ENCODE peak calls at places on chromosomes 4 and X, in eight cellular contexts. Q, O, V, T, Y, C, G and U are unnamed samples. For H3K36me3, the result is how much of the 10 kb centered on the place peaks cover.

GRCh38 chrX:41779058-41779564 is 55.1 kb downstream of the GPR82 start:
- DNase-seq in Q (no peak), O (no peak), V (no peak), T (no peak), Y (no peak), C (no peak), G (no peak), U (no peak)

GRCh38 chr4:20687894-20688293 is 12.4 kb upstream of the PACRGL start:
- DNase-seq in Q (no peak), O (no peak), V (no peak), T (no peak), Y (no peak), C (no peak), G (no peak), U (no peak)

GRCh38 chr4:86043755-86044592 is 315.9 kb downstream of the MAPK10 start:
- DNase-seq in Q (no peak), O (no peak), V (no peak), T (no peak), Y (peak), C (peak), G (no peak), U (no peak)

GRCh38 chr4:184746532-184746870 is 12.6 kb upstream of the CENPU start:
- DNase-seq in Q (no peak), O (no peak), V (no peak), T (no peak), Y (peak), C (peak), G (no peak), U (peak)

GRCh38 chr4:142815834-142816233 is 30.3 kb downstream of the INPP4B start:
- DNase-seq in Q (no peak), O (no peak), V (no peak), T (no peak), Y (no peak), C (no peak), G (no peak), U (no peak)

GRCh38 chr4:896216-896615 is 35.9 kb downstream of the GAK start:
- DNase-seq in Q (no peak), O (no peak), V (no peak), T (no peak), Y (no peak), C (no peak), G (no peak), U (no peak)

GRCh38 chr4:70718811-70719604 is 2.8 kb upstream of the RUFY3 start:
- DNase-seq in Q (no peak), O (no peak), V (no peak), T (no peak), Y (no peak), C (no peak), G (no peak), U (no peak)

GRCh38 chr4:118931791-118932190 is 43.1 kb downstream of the SYNPO2 start:
- DNase-seq in Q (no peak), O (no peak), V (no peak), T (no peak), Y (no peak), C (no peak), G (no peak), U (no peak)

GRCh38 chrX:56782362-56782761 is 53.3 kb downstream of the NBDY start:
- DNase-seq in Q (no peak), O (no peak), V (no peak), T (no peak), Y (no peak), C (no peak), G (no peak), U (no peak)

GRCh38 chr4:184574861-184575260 is 74.4 kb downstream of the CASP3 start:
- DNase-seq in Q (no peak), O (no peak), V (no peak), T (no peak), Y (no peak), C (no peak), G (no peak), U (no peak)

GRCh38 chr4:128950796-128951195 is 141.3 kb downstream of the JADE1 start:
- DNase-seq in Q (no peak), O (no peak), V (no peak), T (no peak), Y (no peak), C (no peak), G (no peak), U (no peak)

GRCh38 chr4:173855015-173855414 is 325.0 kb upstream of the HAND2 start:
- DNase-seq in Q (no peak), O (no peak), V (no peak), T (no peak), Y (no peak), C (no peak), G (no peak), U (no peak)

GRCh38 chrX:49308604-49309269 is 5.3 kb downstream of the GAGE10 start:
- DNase-seq in Q (no peak), O (no peak), V (no peak), T (no peak), Y (peak), C (no peak), G (no peak), U (no peak)

GRCh38 chrX:141879616-141880015 is 24.1 kb upstream of the MAGEC1 start:
- DNase-seq in Q (no peak), O (no peak), V (no peak), T (no peak), Y (no peak), C (no peak), G (no peak), U (no peak)

GRCh38 chrX:47628980-47629379 is 750 bp downstream of the CFP start:
- DNase-seq in Q (no peak), O (no peak), V (no peak), T (no peak), Y (no peak), C (no peak), G (no peak), U (no peak)

GRCh38 chr4:117796677-117797076 is 237.6 kb upstream of the NDST3 start:
- DNase-seq in Q (no peak), O (no peak), V (no peak), T (no peak), Y (no peak), C (no peak), G (no peak), U (no peak)

GRCh38 chr4:151169223-151169622 is 69.8 kb downstream of the RPS3A start:
- DNase-seq in Q (peak), O (peak), V (peak), T (no peak), Y (peak), C (peak), G (no peak), U (peak)

GRCh38 chr4:968621-969394 is 4.6 kb downstream of the DGKQ start:
- DNase-seq in Q (no peak), O (no peak), V (no peak), T (no peak), Y (no peak), C (no peak), G (no peak), U (no peak)

GRCh38 chrX:153401133-153401764 is at the start of gene PNMA6E:
- DNase-seq in Q (no peak), O (no peak), V (no peak), T (no peak), Y (no peak), C (no peak), G (no peak), U (no peak)

GRCh38 chr4:151960449-151961246 is 199.8 kb upstream of the GATB start:
- DNase-seq in Q (no peak), O (no peak), V (no peak), T (no peak), Y (peak), C (no peak), G (no peak), U (no peak)

GRCh38 chr4:183658362-183659028 is 490 bp downstream of the RWDD4 start:
- DNase-seq in Q (no peak), O (peak), V (peak), T (peak), Y (peak), C (no peak), G (peak), U (no peak)

GRCh38 chr4:65865489-65865888 is 195.2 kb upstream of the EPHA5 start:
- DNase-seq in Q (no peak), O (no peak), V (no peak), T (no peak), Y (peak), C (no peak), G (no peak), U (no peak)

GRCh38 chr4:74451214-74451661 is 6.3 kb downstream of the AREG start:
- DNase-seq in Q (no peak), O (no peak), V (no peak), T (no peak), Y (no peak), C (no peak), G (no peak), U (no peak)

GRCh38 chr4:127165971-127166370 is 466.8 kb upstream of the INTU start:
- DNase-seq in Q (no peak), O (no peak), V (no peak), T (no peak), Y (no peak), C (no peak), G (no peak), U (no peak)

GRCh38 chr4:40196724-40197281 is at the start of gene RHOH:
- DNase-seq in Q (no peak), O (peak), V (no peak), T (no peak), Y (no peak), C (no peak), G (no peak), U (no peak)

DNA sequence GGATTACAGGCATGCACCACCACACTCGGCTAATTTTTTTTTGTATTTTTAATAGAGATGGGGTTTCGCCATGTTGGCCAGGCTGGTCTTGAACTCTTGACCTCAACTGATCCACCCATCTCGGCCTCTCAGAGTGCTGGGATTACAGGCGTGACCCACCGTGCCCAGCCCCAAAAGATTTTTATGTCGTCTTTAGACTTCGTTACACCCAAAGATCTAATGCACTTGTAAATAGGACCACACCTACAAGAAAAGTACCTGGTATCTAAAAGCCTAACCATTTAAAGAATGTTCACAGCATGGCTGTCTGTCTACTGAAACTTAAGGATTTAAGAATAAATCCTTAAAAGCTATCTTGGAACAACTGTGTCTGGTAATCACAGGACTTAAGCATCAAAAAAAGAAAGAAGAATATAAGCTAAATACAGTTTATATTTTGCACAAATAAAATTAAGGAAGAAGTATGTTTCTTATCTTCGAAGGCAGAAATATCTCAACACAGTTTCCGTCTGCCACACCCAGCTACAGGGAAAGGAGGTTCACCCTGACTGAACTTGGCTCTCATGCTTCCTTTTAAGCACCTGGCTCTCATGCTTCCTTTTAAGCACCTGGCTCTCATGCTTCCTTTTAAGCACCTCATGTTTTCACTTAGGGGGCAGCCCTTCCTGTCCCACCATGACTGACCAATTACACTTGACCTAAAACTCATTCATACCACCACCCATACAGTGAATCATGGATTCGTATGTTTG is 92.0 kb upstream of the STS start:
- DNase-seq in Q (no peak), O (peak), V (no peak), T (no peak), Y (no peak), C (no peak), G (no peak), U (no peak)
- H3K36me3 ChIP-seq in Q (under half), O (under half), V (under half), T (under half), Y (under half), C (under half), G (under half), U (under half)

DNA sequence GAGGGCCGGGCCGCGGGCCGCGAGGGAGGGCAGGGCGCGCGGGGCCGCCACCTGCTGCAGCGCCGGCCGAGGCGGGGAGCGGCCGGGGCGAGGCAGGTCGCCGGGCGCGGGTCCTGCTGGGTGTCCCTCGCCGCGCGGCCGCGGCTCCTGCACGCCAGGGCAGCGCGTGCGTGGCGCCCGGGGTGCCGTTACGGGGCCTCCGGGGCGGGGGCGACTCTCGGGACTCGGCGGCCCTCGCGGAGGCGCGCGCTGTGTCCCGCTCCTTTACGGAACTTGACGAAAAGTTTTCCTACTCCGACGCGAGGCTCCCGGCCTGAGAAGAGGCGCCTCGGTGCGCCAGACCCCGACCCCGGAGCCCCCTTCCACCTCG is 329 bp downstream of the TBC1D14 start:
- DNase-seq in Q (no peak), O (peak), V (no peak), T (no peak), Y (no peak), C (no peak), G (peak), U (no peak)
- H3K27ac ChIP-seq in Q (peak), O (peak), V (peak), T (peak), Y (peak), C (peak), G (peak), U (peak)

GRCh38 chrX:53088136-53088974 is 5.6 kb upstream of the KANTR start:
- DNase-seq in Q (peak), O (peak), V (peak), T (peak), Y (peak), C (peak), G (peak), U (peak)
- TF ChIP-seq POLR2A in Q (no peak), O (peak), V (no peak), T (no peak), Y (no peak), C (peak), G (no peak), U (no peak)

DNA sequence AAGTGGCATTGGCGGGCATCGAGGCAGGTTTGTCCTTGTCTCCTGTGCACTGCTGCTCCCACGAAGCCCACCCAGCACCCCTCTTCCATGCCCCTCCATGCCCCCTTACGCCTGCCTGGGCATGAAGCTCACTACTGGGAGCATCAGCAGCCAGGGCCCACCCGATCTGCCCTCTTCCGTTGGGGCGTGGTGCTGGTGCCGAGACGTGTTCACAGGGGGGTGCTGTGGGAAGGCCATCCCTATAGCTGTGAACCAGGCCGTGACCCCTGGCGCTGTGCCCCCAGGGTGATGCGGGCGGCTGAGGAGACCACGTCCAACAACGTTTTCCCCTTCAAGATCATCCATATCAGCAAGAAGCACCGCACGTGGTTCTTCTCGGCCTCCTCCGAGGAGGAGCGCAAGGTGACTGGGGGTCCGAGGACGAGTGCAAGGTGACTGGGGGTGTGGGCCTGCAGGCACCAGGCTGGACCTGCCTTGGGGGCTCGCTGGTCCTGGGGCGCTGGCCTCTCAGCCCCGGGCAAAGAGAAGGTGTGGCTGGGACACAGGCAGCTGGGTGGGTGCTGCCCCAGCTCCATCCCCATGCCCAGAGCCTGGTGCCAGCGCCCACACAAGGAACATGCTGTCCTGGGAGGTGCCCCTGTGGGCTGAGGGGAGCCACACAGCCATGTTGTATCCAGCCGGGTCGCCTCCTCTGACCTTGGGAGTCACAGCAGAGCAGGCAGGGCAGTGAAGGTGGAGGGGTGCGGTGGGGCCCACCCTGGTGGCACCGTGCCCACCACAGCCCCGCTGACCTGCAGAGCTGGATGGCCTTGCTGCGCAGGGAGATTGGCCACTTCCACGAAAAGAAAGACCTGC is 19.1 kb upstream of the ADD1 start:
- DNase-seq in Q (no peak), O (no peak), V (peak), T (no peak), Y (no peak), C (no peak), G (peak), U (no peak)
- H3K36me3 ChIP-seq in Q (under half), O (under half), V (half or more), T (half or more), Y (under half), C (under half), G (half or more), U (under half)

GRCh38 chr4:169137555-169137920 is 127.5 kb upstream of the CBR4 start:
- DNase-seq in Q (no peak), O (no peak), V (no peak), T (no peak), Y (no peak), C (no peak), G (no peak), U (no peak)
- H3K27ac ChIP-seq in Q (no peak), O (no peak), V (no peak), T (no peak), Y (no peak), C (no peak), G (no peak), U (peak)

DNA sequence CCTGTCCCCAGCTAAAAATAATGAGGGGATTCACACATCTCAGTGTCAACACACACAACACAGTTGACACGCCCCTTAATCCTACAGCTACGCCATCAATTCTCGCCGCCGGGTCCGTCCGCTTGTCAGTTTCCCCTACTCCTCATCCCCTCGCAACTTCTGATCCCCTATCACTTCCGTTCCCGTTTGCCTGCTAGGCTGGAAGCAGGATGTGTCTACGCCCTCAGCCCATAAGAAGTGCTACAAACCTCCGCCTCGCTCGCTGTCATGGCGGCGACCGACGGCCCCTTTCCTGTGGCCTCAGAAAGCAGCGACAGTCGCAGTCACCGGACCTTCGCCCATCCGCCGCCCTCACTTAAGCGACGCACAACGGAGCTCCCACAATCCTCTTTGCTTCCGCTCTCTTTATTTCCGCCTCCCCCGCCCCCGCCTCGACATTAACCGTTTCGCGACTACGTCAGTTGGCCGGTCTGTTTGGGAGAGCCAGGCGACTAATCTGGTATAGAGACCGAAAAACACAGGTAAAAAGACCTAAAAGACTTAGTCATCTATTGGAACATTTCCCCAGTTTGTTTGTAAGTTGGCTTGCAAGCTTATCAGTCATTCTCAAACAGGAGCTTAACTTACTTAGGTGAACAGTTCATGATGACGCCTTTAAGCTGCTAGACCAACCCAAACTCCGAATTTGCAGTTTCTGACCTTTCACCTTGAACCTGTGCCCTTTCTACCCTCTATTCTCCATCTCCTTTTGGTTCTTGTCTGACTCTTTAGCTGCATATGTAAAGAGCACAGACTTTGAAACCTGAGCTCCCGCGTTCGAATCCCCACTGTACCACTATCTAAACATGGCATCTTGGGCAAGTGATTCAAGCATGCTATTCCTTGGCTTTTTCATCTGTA is at the start of gene SLC25A53:
- DNase-seq in Q (peak), O (peak), V (peak), T (peak), Y (peak), C (peak), G (peak), U (peak)
- TF ChIP-seq POLR2A in Q (peak), O (peak), V (peak), T (peak), Y (no peak), C (peak), G (peak), U (no peak)